ENCODE peak calls at places on chromosomes 3 and 15, in four cellular contexts. N is CD8-positive, alpha-beta memory T cell; J is upper lobe of left lung; L is cardiac muscle cell. E is an unnamed sample.

GRCh38 chr15:48718646-48719045 is 73.1 kb upstream of the FBN1 start:
- DNase-seq in N (no peak), J (no peak), L (no peak), E (peak)

GRCh38 chr3:32706348-32707025 is 21.5 kb downstream of the CNOT10 start:
- DNase-seq in N (no peak), J (no peak), L (no peak), E (no peak)

GRCh38 chr3:97102641-97103040 is 288.2 kb downstream of the EPHA6 start:
- DNase-seq in N (no peak), J (no peak), L (no peak), E (no peak)

GRCh38 chr3:48664313-48664644 is 1.6 kb upstream of the CELSR3 start:
- DNase-seq in N (no peak), J (no peak), L (no peak), E (no peak)

GRCh38 chr15:28021281-28022039 is 77.7 kb downstream of the OCA2 start:
- DNase-seq in N (no peak), J (no peak), L (peak), E (no peak)

GRCh38 chr3:48023377-48023776 is 7.2 kb upstream of the MAP4 start:
- DNase-seq in N (no peak), J (no peak), L (peak), E (no peak)

GRCh38 chr3:52153389-52154096 is 680 bp downstream of the POC1A start:
- DNase-seq in N (no peak), J (no peak), L (peak), E (no peak)

GRCh38 chr3:139319428-139320402 is 24.1 kb upstream of the MRPS22 start:
- DNase-seq in N (no peak), J (no peak), L (peak), E (no peak)

GRCh38 chr15:27028836-27029482 is 58.0 kb downstream of the GABRG3 start:
- DNase-seq in N (no peak), J (peak), L (no peak), E (no peak)

GRCh38 chr3:46017720-46018119 is 9.6 kb downstream of the XCR1 start:
- DNase-seq in N (no peak), J (no peak), L (no peak), E (peak)

GRCh38 chr3:146546366-146546965 is 2.1 kb upstream of the PLSCR1 start:
- DNase-seq in N (no peak), J (no peak), L (no peak), E (no peak)

GRCh38 chr3:71652786-71653419 is 69.4 kb upstream of the FOXP1 start:
- DNase-seq in N (no peak), J (no peak), L (peak), E (peak)

GRCh38 chr15:72237286-72238224 is 6.6 kb upstream of the PKM start:
- DNase-seq in N (no peak), J (no peak), L (no peak), E (peak)

GRCh38 chr3:119276657-119277056 is 17.5 kb upstream of the ARHGAP31 start:
- DNase-seq in N (no peak), J (no peak), L (no peak), E (no peak)

GRCh38 chr3:86416334-86416733 is 574.6 kb downstream of the VGLL3 start:
- DNase-seq in N (no peak), J (no peak), L (no peak), E (no peak)

GRCh38 chr3:108488631-108489030 is 21.8 kb downstream of the MYH15 start:
- DNase-seq in N (no peak), J (no peak), L (no peak), E (no peak)

GRCh38 chr3:10653866-10654611 is 148.7 kb upstream of the ATP2B2 start:
- DNase-seq in N (no peak), J (no peak), L (no peak), E (no peak)

GRCh38 chr15:58065011-58065444 is 483 bp downstream of the ALDH1A2 start:
- DNase-seq in N (no peak), J (peak), L (no peak), E (no peak)

GRCh38 chr15:98904466-98905048 is 103.0 kb downstream of the PGPEP1L start:
- DNase-seq in N (no peak), J (no peak), L (no peak), E (no peak)

GRCh38 chr3:122858373-122858772 is 63.5 kb downstream of the SLC49A4 start:
- DNase-seq in N (no peak), J (no peak), L (no peak), E (no peak)

GRCh38 chr15:25862469-25863066 is 559 bp downstream of the ATP10A start:
- DNase-seq in N (no peak), J (peak), L (peak), E (no peak)

GRCh38 chr3:18189651-18190050 is 235.5 kb downstream of the SATB1 start:
- DNase-seq in N (no peak), J (no peak), L (no peak), E (no peak)

GRCh38 chr3:170128977-170129431 is 52.5 kb downstream of the PHC3 start:
- DNase-seq in N (no peak), J (no peak), L (no peak), E (no peak)

GRCh38 chr15:66189291-66189690 is 64.3 kb downstream of the MEGF11 start:
- DNase-seq in N (no peak), J (no peak), L (no peak), E (no peak)

GRCh38 chr15:66186049-66186825 is 67.3 kb downstream of the MEGF11 start:
- DNase-seq in N (no peak), J (no peak), L (no peak), E (no peak)

GRCh38 chr15:66184936-66185790 is 68.4 kb downstream of the MEGF11 start:
- DNase-seq in N (no peak), J (no peak), L (no peak), E (no peak)

GRCh38 chr15:66187271-66187670 is 66.3 kb downstream of the MEGF11 start:
- DNase-seq in N (no peak), J (no peak), L (no peak), E (no peak)

DNA sequence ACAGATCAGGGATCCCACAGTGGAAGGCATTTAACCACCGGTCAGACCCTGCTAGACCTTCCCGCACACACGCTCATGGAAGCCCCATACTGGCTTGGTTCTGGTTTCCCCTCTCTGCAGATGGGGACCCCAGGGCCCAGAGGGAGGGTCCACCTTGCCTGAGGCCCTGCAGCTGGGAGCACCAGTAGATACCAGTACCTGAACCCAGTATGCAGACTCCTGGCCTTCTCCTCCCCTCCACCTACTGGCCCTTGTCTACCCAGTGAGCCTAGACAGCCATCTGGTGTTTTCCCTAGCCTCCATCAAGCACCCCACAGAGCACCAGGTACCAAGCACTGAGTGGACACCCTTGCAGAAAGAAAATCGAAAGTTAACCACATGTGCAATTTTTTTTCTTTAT is 65.1 kb downstream of the MEGF11 start:
- DNase-seq in N (no peak), J (no peak), L (no peak), E (no peak)
- H3K27ac ChIP-seq in N (no peak), J (no peak), L (no peak), E (no peak)

GRCh38 chr15:64089553-64090280 is 3.9 kb downstream of the CIAO2A start:
- DNase-seq in N (no peak), J (no peak), L (no peak), E (no peak)

GRCh38 chr15:64092864-64093626 is 593 bp downstream of the CIAO2A start:
- DNase-seq in N (peak), J (no peak), L (peak), E (no peak)

GRCh38 chr15:64092075-64092820 is 1.4 kb downstream of the CIAO2A start:
- DNase-seq in N (no peak), J (no peak), L (no peak), E (no peak)

GRCh38 chr15:64093627-64094417 is at the start of gene CIAO2A:
- DNase-seq in N (peak), J (peak), L (peak), E (peak)

GRCh38 chr15:64090527-64090926 is 3.1 kb downstream of the CIAO2A start:
- DNase-seq in N (no peak), J (no peak), L (no peak), E (no peak)
- H3K27ac ChIP-seq in N (peak), J (peak), L (peak), E (peak)

GRCh38 chr3:135109681-135110080 is 314.6 kb downstream of the EPHB1 start:
- DNase-seq in N (no peak), J (no peak), L (no peak), E (no peak)
- H3K27ac ChIP-seq in N (no peak), J (no peak), L (no peak), E (no peak)

GRCh38 chr15:65028921-65029735 is at the start of gene MTFMT:
- DNase-seq in N (peak), J (peak), L (peak), E (peak)
- H3K27ac ChIP-seq in N (peak), J (peak), L (peak), E (peak)

DNA sequence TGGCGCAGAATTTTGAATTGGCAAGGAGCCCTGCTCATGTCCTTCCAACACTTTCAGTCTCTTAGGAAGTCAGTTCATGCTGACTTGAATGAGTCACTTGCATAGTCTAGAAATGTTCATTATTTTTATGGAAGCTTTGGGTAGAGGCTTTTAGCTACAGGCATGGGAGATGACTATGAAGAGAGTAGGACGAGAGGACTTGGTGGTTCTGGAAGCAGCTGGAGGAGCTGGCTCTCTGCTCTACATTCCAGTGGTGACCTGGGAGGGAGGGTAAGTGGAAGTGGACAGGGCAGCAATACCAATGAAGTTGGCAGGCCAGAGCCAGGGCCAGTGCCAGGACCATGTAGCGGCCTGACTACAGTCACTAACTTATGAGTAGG is 7.3 kb downstream of the POLR2H start:
- DNase-seq in N (no peak), J (no peak), L (no peak), E (no peak)
- H3K27ac ChIP-seq in N (no peak), J (no peak), L (no peak), E (peak)

E was measured in right atrium auricular region.